ENCODE peak calls at places on chromosomes 1 and 21, in ten cellular contexts. U is HFF-Myc; V is PC-9; Y is kidney tubule cell; H is EL; M is GM13977; N is stimulated activated CD4-positive, alpha-beta T cell treated with anti-CD3 and anti-CD28 coated beads, Interleukin-15, amount 100 ng/mL, for 24 hours; J is left lung; I is T-helper 17 cell; W is D341Med. Z is an unnamed sample.

GRCh38 chr1:153951801-153952200 is 5.3 kb upstream of the DENND4B start:
- DNase-seq in U (no peak), V (no peak), Y (peak; percentile 45), H (no peak), M (no peak), N (no peak), J (no peak), I (no peak), W (no peak), Z (no peak)

GRCh38 chr1:65514083-65514482 is 93.6 kb downstream of the LEPR start:
- DNase-seq in U (no peak), V (peak; percentile 52), Y (no peak), H (peak; percentile 57), M (no peak), N (no peak), J (no peak), I (no peak), W (no peak), Z (no peak)

GRCh38 chr21:43775795-43776430 is at the start of gene CSTB:
- DNase-seq in U (no peak), V (no peak), Y (peak; percentile 62), H (peak; percentile 70), M (peak; percentile 93), N (peak; percentile 88), J (peak; percentile 88), I (peak; percentile 76), W (peak; percentile 95), Z (peak; percentile 89)

GRCh38 chr1:173258484-173259264 is 51.5 kb upstream of the TNFSF4 start:
- DNase-seq in U (no peak), V (no peak), Y (peak; percentile 3), H (peak; percentile 89), M (no peak), N (no peak), J (no peak), I (no peak), W (no peak), Z (no peak)

GRCh38 chr1:43582162-43582566 is 51.5 kb downstream of the PTPRF start:
- DNase-seq in U (peak; percentile 98), V (peak; percentile 91), Y (peak; percentile 98), H (peak; percentile 94), M (peak; percentile 85), N (peak; percentile 65), J (peak; percentile 61), I (no peak), W (no peak), Z (peak; percentile 54)

GRCh38 chr1:185864889-185865288 is 130.7 kb downstream of the HMCN1 start:
- DNase-seq in U (no peak), V (no peak), Y (peak; percentile 89), H (peak; percentile 85), M (no peak), N (no peak), J (no peak), I (no peak), W (no peak), Z (no peak)

GRCh38 chr1:55129194-55129728 is 85.9 kb downstream of the USP24 start:
- DNase-seq in U (no peak), V (no peak), Y (peak; percentile 35), H (no peak), M (no peak), N (no peak), J (no peak), I (no peak), W (no peak), Z (no peak)

GRCh38 chr21:43657355-43658093 is 1.8 kb downstream of the HSF2BP start:
- DNase-seq in U (no peak), V (no peak), Y (no peak), H (no peak), M (no peak), N (no peak), J (no peak), I (no peak), W (no peak), Z (no peak)

GRCh38 chr1:183096889-183097288 is 73.7 kb downstream of the LAMC1 start:
- DNase-seq in U (peak; percentile 89), V (no peak), Y (peak; percentile 19), H (no peak), M (no peak), N (no peak), J (no peak), I (no peak), W (no peak), Z (no peak)

GRCh38 chr1:151898519-151898991 is 10.8 kb downstream of the THEM4 start:
- DNase-seq in U (no peak), V (peak; percentile 41), Y (peak; percentile 38), H (peak; percentile 18), M (no peak), N (peak; percentile 50), J (no peak), I (peak; percentile 39), W (no peak), Z (peak; percentile 28)

GRCh38 chr1:76989976-76990375 is 122.7 kb downstream of the ST6GALNAC5 start:
- DNase-seq in U (no peak), V (no peak), Y (no peak), H (peak; percentile 10), M (no peak), N (no peak), J (no peak), I (no peak), W (no peak), Z (no peak)

GRCh38 chr1:207805841-207806421 is 54.1 kb downstream of the CD46 start:
- DNase-seq in U (peak; percentile 90), V (no peak), Y (peak; percentile 86), H (peak; percentile 96), M (no peak), N (no peak), J (peak; percentile 75), I (no peak), W (no peak), Z (no peak)

GRCh38 chr21:42465008-42465878 is 30.8 kb downstream of the RSPH1 start:
- DNase-seq in U (no peak), V (peak; percentile 81), Y (peak; percentile 84), H (no peak), M (peak; percentile 53), N (no peak), J (no peak), I (no peak), W (no peak), Z (peak; percentile 28)

GRCh38 chr1:75765697-75766355 is 20.2 kb upstream of the RABGGTB start:
- DNase-seq in U (peak; percentile 31), V (peak; percentile 84), Y (peak; percentile 80), H (peak; percentile 85), M (no peak), N (no peak), J (no peak), I (no peak), W (no peak), Z (no peak)

GRCh38 chr1:5514519-5515183 is 477.6 kb downstream of the NPHP4 start:
- DNase-seq in U (no peak), V (no peak), Y (peak; percentile 49), H (peak; percentile 15), M (peak; percentile 85), N (peak; percentile 80), J (peak; percentile 54), I (peak; percentile 72), W (peak; percentile 89), Z (peak; percentile 84)

GRCh38 chr1:2528966-2529750 is 905 bp downstream of the HES5 start:
- DNase-seq in U (no peak), V (no peak), Y (no peak), H (no peak), M (peak; percentile 79), N (peak; percentile 66), J (no peak), I (peak; percentile 45), W (no peak), Z (peak; percentile 67)

GRCh38 chr1:66250483-66250882 is 283.5 kb upstream of the SGIP1 start:
- DNase-seq in U (no peak), V (no peak), Y (no peak), H (no peak), M (no peak), N (no peak), J (no peak), I (no peak), W (no peak), Z (no peak)

GRCh38 chr1:56967900-56968832 is 2.4 kb upstream of the C8B start:
- DNase-seq in U (no peak), V (no peak), Y (no peak), H (peak; percentile 48), M (no peak), N (peak; percentile 16), J (no peak), I (no peak), W (peak; percentile 72), Z (peak; percentile 23)

GRCh38 chr21:15301014-15301413 is 236.2 kb upstream of the NRIP1 start:
- DNase-seq in U (no peak), V (no peak), Y (peak; percentile 57), H (no peak), M (no peak), N (no peak), J (no peak), I (no peak), W (no peak), Z (peak; percentile 29)

GRCh38 chr1:24704411-24705259 is 40.6 kb upstream of the CLIC4 start:
- DNase-seq in U (no peak), V (no peak), Y (peak; percentile 95), H (peak; percentile 72), M (no peak), N (no peak), J (no peak), I (no peak), W (no peak), Z (peak; percentile 30)

GRCh38 chr21:42740405-42740909 is 87.0 kb downstream of the PDE9A start:
- DNase-seq in U (no peak), V (no peak), Y (no peak), H (no peak), M (no peak), N (no peak), J (no peak), I (no peak), W (no peak), Z (no peak)

GRCh38 chr1:236522937-236523703 is 662 bp upstream of the LGALS8 start:
- DNase-seq in U (no peak), V (no peak), Y (peak; percentile 39), H (no peak), M (no peak), N (no peak), J (peak; percentile 41), I (no peak), W (no peak), Z (no peak)

GRCh38 chr1:33396188-33397124 is 34.4 kb downstream of the PHC2 start:
- DNase-seq in U (no peak), V (no peak), Y (no peak), H (no peak), M (no peak), N (no peak), J (no peak), I (no peak), W (no peak), Z (no peak)

GRCh38 chr1:179021873-179022272 is 3.8 kb upstream of the FAM20B start:
- DNase-seq in U (no peak), V (no peak), Y (no peak), H (no peak), M (no peak), N (no peak), J (peak; percentile 39), I (no peak), W (no peak), Z (peak; percentile 46)

GRCh38 chr21:36709030-36709867 is 10.3 kb downstream of the SIM2 start:
- DNase-seq in U (no peak), V (no peak), Y (peak; percentile 40), H (no peak), M (peak; percentile 57), N (no peak), J (no peak), I (no peak), W (peak; percentile 58), Z (no peak)

GRCh38 chr1:86352096-86352495 is 44.0 kb downstream of the ODF2L start:
- DNase-seq in U (no peak), V (no peak), Y (no peak), H (no peak), M (no peak), N (no peak), J (no peak), I (no peak), W (no peak), Z (no peak)